ENCODE peak calls at places on chromosomes 13 and 19, in five cellular contexts. A is IMR-90, R is K562, B is SK-N-SH, Y is GM12878. M is an unnamed sample.

GRCh38 chr13:40082644-40083043 is 427.2 kb downstream of the COG6 start:
- DNase-seq in B (no peak), Y (no peak), R (no peak), A (no peak), M (peak)

GRCh38 chr13:101219609-101220265 is 196.6 kb downstream of the NALCN start:
- DNase-seq in R (no peak), A (no peak), B (no peak), Y (no peak), M (no peak)

GRCh38 chr13:33554919-33555791 is 262.8 kb upstream of the RFC3 start:
- DNase-seq in A (no peak), R (no peak), B (no peak), Y (no peak), M (no peak)

GRCh38 chr13:27917121-27917947 is 2.5 kb upstream of the PDX1 start:
- DNase-seq in B (no peak), Y (no peak), R (no peak), A (no peak), M (no peak)

GRCh38 chr13:29452773-29453574 is 142.5 kb downstream of the SLC7A1 start:
- DNase-seq in A (no peak), Y (no peak), R (no peak), B (peak), M (no peak)

GRCh38 chr13:104086759-104087158 is 1020.5 kb upstream of the SLC10A2 start:
- DNase-seq in B (no peak), R (no peak), A (peak), Y (no peak), M (no peak)

GRCh38 chr19:18475004-18475453 is 37.1 kb upstream of the ISYNA1 start:
- DNase-seq in Y (no peak), A (no peak), R (no peak), B (no peak), M (no peak)

GRCh38 chr13:99278199-99278598 is 20.0 kb upstream of the GPR18 start:
- DNase-seq in A (no peak), R (no peak), Y (no peak), B (no peak), M (no peak)

GRCh38 chr13:30737511-30738342 is 2.4 kb downstream of the ALOX5AP start:
- DNase-seq in Y (no peak), A (no peak), R (no peak), B (no peak), M (no peak)

GRCh38 chr13:32961724-32962123 is 54.5 kb upstream of the KL start:
- DNase-seq in A (no peak), Y (no peak), R (no peak), B (peak), M (no peak)

GRCh38 chr13:42076309-42076713 is 27.9 kb downstream of the DGKH start:
- DNase-seq in B (no peak), Y (no peak), A (peak), R (no peak), M (no peak)

GRCh38 chr13:50323440-50324070 is 308.3 kb downstream of the KCNRG start:
- DNase-seq in B (no peak), R (no peak), A (peak), Y (no peak), M (no peak)

GRCh38 chr19:6519289-6519688 is 11.5 kb upstream of the TNFSF9 start:
- DNase-seq in Y (no peak), R (no peak), A (peak), B (no peak), M (peak)

GRCh38 chr19:29563688-29564087 is 37.9 kb downstream of the VSTM2B start:
- DNase-seq in Y (no peak), A (no peak), R (no peak), B (no peak), M (no peak)

GRCh38 chr13:20993661-20994440 is 67.5 kb downstream of the LATS2 start:
- DNase-seq in A (peak), B (no peak), Y (no peak), R (peak), M (no peak)

GRCh38 chr19:33459691-33460090 is 61.9 kb downstream of the PEPD start:
- DNase-seq in A (no peak), R (no peak), B (no peak), Y (no peak), M (no peak)

GRCh38 chr13:83211301-83211700 is 671.0 kb downstream of the SLITRK1 start:
- DNase-seq in B (no peak), A (peak), R (no peak), Y (no peak), M (no peak)

GRCh38 chr13:83214452-83214851 is 667.8 kb downstream of the SLITRK1 start:
- DNase-seq in Y (no peak), R (no peak), B (no peak), A (peak), M (no peak)

GRCh38 chr13:83219832-83220231 is 662.4 kb downstream of the SLITRK1 start:
- DNase-seq in Y (no peak), R (no peak), B (no peak), A (no peak), M (no peak)

GRCh38 chr13:83216521-83217245 is 665.6 kb downstream of the SLITRK1 start:
- DNase-seq in Y (no peak), B (no peak), R (no peak), A (peak), M (no peak)

DNA sequence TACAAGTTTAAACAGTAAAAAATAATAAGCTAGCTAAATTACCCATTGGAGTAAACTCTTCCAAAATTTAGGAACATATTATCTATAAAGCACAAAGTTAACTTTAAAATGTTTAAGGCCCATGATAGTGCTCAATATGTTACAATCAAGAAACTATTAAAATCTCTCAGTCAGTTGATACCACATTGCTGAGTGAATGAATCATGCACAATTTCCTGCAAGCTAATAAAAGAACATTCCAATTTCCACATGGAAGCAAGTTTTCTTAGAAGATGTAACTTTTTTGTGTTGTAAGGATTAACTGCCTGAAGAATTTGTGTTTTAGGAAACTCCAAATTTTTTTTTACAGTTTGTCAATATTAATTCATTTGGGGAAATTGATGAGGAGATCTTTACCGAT is 666.6 kb downstream of the SLITRK1 start:
- DNase-seq in R (no peak), B (no peak), Y (no peak), A (peak), M (no peak)
- TF ChIP-seq RCOR1 in R (no peak), B (no peak), Y (no peak), A (no peak), M (no peak)

DNA sequence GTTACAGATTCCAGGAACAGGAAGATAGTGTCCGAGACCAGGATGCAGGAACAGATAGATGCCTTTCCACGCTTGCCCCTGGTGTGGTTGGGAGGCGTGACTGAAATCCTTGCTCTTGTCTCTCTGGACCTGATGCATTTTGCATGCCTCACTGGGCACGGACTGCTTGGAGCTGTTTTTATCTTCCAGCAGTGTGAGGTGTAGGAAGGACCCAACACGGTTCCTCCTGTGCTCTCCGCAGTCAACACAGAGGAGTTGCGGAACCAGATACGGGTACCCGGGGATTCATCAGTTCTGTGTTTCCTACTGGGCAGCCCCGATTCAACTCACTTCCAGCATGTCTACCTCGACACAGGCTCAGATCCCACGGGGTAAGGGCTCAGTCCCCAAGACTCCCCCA is 6.5 kb downstream of the DOT1L start:
- DNase-seq in A (no peak), Y (no peak), B (no peak), R (no peak), M (no peak)
- TF ChIP-seq RCOR1 in A (no peak), Y (no peak), B (no peak), R (no peak), M (no peak)

GRCh38 chr13:96551540-96551939 is 442.7 kb downstream of the OXGR1 start:
- DNase-seq in A (no peak), B (no peak), Y (no peak), R (no peak), M (no peak)
- TF ChIP-seq RCOR1 in A (no peak), B (no peak), Y (no peak), R (no peak), M (no peak)

DNA sequence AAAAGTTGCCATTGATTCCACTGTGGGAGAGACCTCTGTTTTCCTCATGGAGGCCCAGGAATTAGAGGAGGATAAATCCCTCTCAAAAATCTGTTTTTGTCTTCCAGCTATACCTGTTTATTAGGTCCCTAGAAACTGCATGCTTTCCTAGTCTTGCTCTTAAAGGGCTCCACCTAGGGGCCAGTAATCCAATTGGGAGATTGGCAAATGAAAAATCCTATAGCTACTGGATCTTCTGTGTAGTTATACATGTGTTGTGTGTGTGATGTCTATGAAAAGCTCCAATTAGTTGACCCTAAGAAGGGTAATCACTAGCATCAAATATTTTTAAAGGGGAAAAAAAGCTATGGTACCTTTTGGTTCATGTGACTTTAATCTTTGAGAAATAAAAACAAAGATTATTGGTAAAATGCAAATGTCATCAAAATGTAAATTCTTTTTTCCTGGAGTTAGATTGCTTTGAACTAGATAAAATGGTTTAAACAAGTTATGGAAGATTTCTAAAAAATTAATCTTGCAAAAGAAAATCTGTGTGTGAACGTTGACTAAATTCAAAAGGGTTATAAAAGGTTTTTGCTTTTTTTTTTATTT is 63.4 kb upstream of the C1QTNF9B start:
- DNase-seq in B (no peak), A (peak), R (no peak), Y (no peak), M (no peak)
- TF ChIP-seq RCOR1 in B (no peak), A (no peak), R (no peak), Y (no peak), M (no peak)

DNA sequence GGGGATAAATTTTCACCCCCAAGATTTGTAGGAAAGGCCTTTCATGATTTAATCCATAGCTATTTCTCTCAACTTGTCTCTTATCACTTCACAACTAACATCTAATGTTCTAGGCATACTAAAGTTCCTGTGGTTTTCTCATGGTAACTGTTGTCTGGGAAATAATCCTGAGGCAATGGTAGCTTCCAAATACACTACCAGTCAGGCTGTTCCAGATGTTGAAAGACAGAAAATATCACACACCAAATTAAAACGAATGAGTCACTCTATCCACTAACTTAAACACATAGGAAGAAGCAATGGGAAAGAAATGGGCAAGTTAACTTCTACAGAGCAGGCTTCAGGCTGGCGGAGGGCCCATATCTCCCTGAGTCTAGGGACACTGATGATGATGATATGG is 77.7 kb upstream of the MYO16 start:
- DNase-seq in A (no peak), R (no peak), B (no peak), Y (no peak), M (no peak)
- TF ChIP-seq RCOR1 in A (no peak), R (no peak), B (no peak), Y (no peak), M (no peak)

GRCh38 chr19:40519352-40520322 is 52.8 kb downstream of the SPTBN4 start:
- DNase-seq in B (no peak), A (peak), R (no peak), Y (no peak), M (peak)
- TF ChIP-seq RCOR1 in B (no peak), A (no peak), R (no peak), Y (no peak), M (no peak)

DNA sequence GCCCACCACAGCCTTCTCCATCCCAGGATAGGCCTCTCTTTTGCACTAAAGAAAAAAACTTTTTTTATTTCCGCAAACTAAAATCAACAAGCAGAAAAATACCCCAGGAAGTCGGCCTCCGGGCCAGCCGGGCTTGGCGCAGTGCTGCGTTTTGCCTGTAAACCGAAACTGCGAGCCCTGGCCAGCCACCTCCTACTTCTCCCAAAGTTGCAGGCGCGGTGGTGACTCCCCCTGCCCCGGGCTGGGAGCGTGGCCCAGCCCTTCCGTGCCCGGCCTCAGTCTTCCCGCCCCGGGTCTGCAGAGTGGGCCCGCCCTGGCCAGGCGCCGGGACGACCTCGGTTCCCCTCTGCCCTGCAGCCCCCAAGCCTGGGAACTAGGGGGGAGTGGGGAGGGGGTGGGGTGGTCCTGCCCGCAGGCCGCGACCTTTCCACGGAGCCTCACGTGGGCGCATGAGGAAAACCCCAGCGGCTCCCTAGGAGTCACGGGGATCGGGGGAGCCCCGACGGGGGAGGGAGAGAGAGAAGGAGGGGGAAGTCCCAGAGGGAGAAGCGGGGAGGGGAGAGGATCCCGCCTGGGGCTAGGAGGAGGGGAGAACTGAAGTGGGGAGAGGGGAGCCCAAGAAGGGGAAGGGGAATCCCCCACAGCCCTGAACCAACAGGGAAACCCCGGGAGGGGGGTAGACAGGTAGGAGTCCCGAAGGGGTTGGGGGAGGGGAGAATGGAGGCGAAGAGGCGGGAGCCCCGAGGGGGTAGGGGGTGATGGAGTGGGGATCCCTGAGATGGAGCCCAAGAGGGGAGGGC is 3.0 kb downstream of the GADD45B start:
- DNase-seq in A (peak), Y (no peak), B (no peak), R (no peak), M (no peak)
- TF ChIP-seq RCOR1 in A (no peak), Y (no peak), B (no peak), R (no peak), M (no peak)

GRCh38 chr19:16544468-16545231 is 2.4 kb upstream of the CHERP start:
- DNase-seq in Y (no peak), R (no peak), B (no peak), A (no peak), M (no peak)

GRCh38 chr19:16542045-16542893 is at the start of gene CHERP:
- DNase-seq in A (peak), Y (peak), B (peak), R (peak), M (peak)

GRCh38 chr19:16541526-16542044 is 652 bp downstream of the CHERP start:
- DNase-seq in A (peak), Y (no peak), R (no peak), B (peak), M (no peak)

GRCh38 chr19:16540948-16541347 is 1.3 kb downstream of the CHERP start:
- DNase-seq in Y (no peak), A (no peak), B (no peak), R (no peak), M (no peak)

GRCh38 chr19:16542894-16543498 is 759 bp upstream of the CHERP start:
- DNase-seq in Y (no peak), R (no peak), A (no peak), B (no peak), M (no peak)
- TF ChIP-seq RCOR1 in Y (no peak), R (no peak), A (no peak), B (no peak), M (no peak)

GRCh38 chr13:83221813-83222241 is 660.4 kb downstream of the SLITRK1 start:
- DNase-seq in A (peak), Y (no peak), R (no peak), B (no peak), M (no peak)

GRCh38 chr13:83223546-83223945 is 658.7 kb downstream of the SLITRK1 start:
- DNase-seq in Y (no peak), R (no peak), B (no peak), A (no peak), M (no peak)

GRCh38 chr13:83221256-83221655 is 661.0 kb downstream of the SLITRK1 start:
- DNase-seq in B (no peak), Y (no peak), A (no peak), R (no peak), M (no peak)

GRCh38 chr13:83220241-83220640 is 662.0 kb downstream of the SLITRK1 start:
- DNase-seq in A (peak), B (no peak), R (no peak), Y (no peak), M (no peak)
- TF ChIP-seq RCOR1 in A (no peak), B (no peak), R (no peak), Y (no peak), M (no peak)

M was measured in A549.